ENCODE peak calls at places on chromosomes 4 and X, in ten cellular contexts. One of them, this sample, is unnamed.

GRCh38 chrX:83759872-83760271 is 101.1 kb upstream of the CYLC1 start:
- DNase-seq in foreskin keratinocyte: no peak
- DNase-seq in AG04450: no peak
- DNase-seq in trophoblast cell: no peak
- DNase-seq in lung: no peak
- DNase-seq in breast epithelium: no peak
- DNase-seq in psoas muscle: no peak
- DNase-seq in effector memory CD4-positive, alpha-beta T cell: no peak
- DNase-seq in astrocyte: no peak
- DNase-seq in heart left ventricle: no peak
- DNase-seq in this sample: no peak

GRCh38 chr4:81454498-81454897 is 17.2 kb downstream of the RASGEF1B start:
- DNase-seq in foreskin keratinocyte: peak; percentile 53
- DNase-seq in AG04450: no peak
- DNase-seq in trophoblast cell: no peak
- DNase-seq in lung: no peak
- DNase-seq in breast epithelium: no peak
- DNase-seq in psoas muscle: no peak
- DNase-seq in effector memory CD4-positive, alpha-beta T cell: no peak
- DNase-seq in astrocyte: no peak
- DNase-seq in heart left ventricle: no peak
- DNase-seq in this sample: no peak

GRCh38 chrX:40465735-40466551 is 114.8 kb upstream of the ATP6AP2 start:
- DNase-seq in foreskin keratinocyte: no peak
- DNase-seq in AG04450: no peak
- DNase-seq in trophoblast cell: no peak
- DNase-seq in lung: no peak
- DNase-seq in breast epithelium: no peak
- DNase-seq in psoas muscle: no peak
- DNase-seq in effector memory CD4-positive, alpha-beta T cell: no peak
- DNase-seq in astrocyte: no peak
- DNase-seq in heart left ventricle: no peak
- DNase-seq in this sample: peak; percentile 12

GRCh38 chr4:10832989-10833635 is 148.5 kb upstream of the CLNK start:
- DNase-seq in foreskin keratinocyte: no peak
- DNase-seq in AG04450: no peak
- DNase-seq in trophoblast cell: no peak
- DNase-seq in lung: no peak
- DNase-seq in breast epithelium: no peak
- DNase-seq in psoas muscle: no peak
- DNase-seq in effector memory CD4-positive, alpha-beta T cell: no peak
- DNase-seq in astrocyte: no peak
- DNase-seq in heart left ventricle: no peak
- DNase-seq in this sample: no peak

GRCh38 chrX:24874604-24875247 is 141.0 kb downstream of the ARX start:
- DNase-seq in foreskin keratinocyte: no peak
- DNase-seq in AG04450: no peak
- DNase-seq in trophoblast cell: no peak
- DNase-seq in lung: no peak
- DNase-seq in breast epithelium: no peak
- DNase-seq in psoas muscle: no peak
- DNase-seq in effector memory CD4-positive, alpha-beta T cell: no peak
- DNase-seq in astrocyte: no peak
- DNase-seq in heart left ventricle: no peak
- DNase-seq in this sample: no peak

GRCh38 chrX:17831255-17831654 is 29.8 kb downstream of the RAI2 start:
- DNase-seq in foreskin keratinocyte: no peak
- DNase-seq in AG04450: no peak
- DNase-seq in trophoblast cell: no peak
- DNase-seq in lung: no peak
- DNase-seq in breast epithelium: no peak
- DNase-seq in psoas muscle: no peak
- DNase-seq in effector memory CD4-positive, alpha-beta T cell: no peak
- DNase-seq in astrocyte: no peak
- DNase-seq in heart left ventricle: no peak
- DNase-seq in this sample: no peak

GRCh38 chrX:132887569-132887968 is 70.9 kb downstream of the HS6ST2 start:
- DNase-seq in foreskin keratinocyte: no peak
- DNase-seq in AG04450: no peak
- DNase-seq in trophoblast cell: no peak
- DNase-seq in lung: no peak
- DNase-seq in breast epithelium: no peak
- DNase-seq in psoas muscle: no peak
- DNase-seq in effector memory CD4-positive, alpha-beta T cell: no peak
- DNase-seq in astrocyte: no peak
- DNase-seq in heart left ventricle: no peak
- DNase-seq in this sample: no peak

GRCh38 chr4:41749650-41750049 is 1.1 kb upstream of the PHOX2B start:
- DNase-seq in foreskin keratinocyte: no peak
- DNase-seq in AG04450: no peak
- DNase-seq in trophoblast cell: no peak
- DNase-seq in lung: no peak
- DNase-seq in breast epithelium: no peak
- DNase-seq in psoas muscle: no peak
- DNase-seq in effector memory CD4-positive, alpha-beta T cell: no peak
- DNase-seq in astrocyte: no peak
- DNase-seq in heart left ventricle: no peak
- DNase-seq in this sample: no peak

DNA sequence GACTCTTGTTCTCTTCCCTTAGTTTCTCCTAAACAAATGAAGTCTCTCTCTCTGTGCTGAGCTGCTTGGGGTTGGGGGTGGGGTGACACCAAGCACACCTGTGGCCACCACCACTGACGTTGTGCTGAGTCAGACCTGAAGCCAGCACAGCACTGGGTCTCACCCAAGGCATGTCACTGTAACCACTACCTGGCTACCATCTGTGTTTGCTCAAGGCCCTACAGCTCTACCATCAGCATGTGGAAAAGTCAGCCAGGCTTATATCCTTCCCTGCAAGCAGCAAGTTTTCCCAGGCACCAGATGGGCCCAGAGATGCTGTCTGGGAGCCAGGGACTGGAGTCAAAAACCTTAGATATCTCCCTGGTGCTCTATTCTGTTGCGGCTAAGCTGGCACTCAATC is 6.9 kb downstream of the CXCL10 start:
- DNase-seq in foreskin keratinocyte: no peak
- DNase-seq in AG04450: no peak
- DNase-seq in trophoblast cell: peak; percentile 73
- DNase-seq in lung: no peak
- DNase-seq in breast epithelium: no peak
- DNase-seq in psoas muscle: no peak
- DNase-seq in effector memory CD4-positive, alpha-beta T cell: no peak
- DNase-seq in astrocyte: no peak
- DNase-seq in heart left ventricle: no peak
- DNase-seq in this sample: no peak
- H3K27ac ChIP-seq in foreskin keratinocyte: peak overlapping the region; percentile 18
- H3K27ac ChIP-seq in AG04450: no peak overlapping the region
- H3K27ac ChIP-seq in trophoblast cell: no peak overlapping the region
- H3K27ac ChIP-seq in lung: no peak overlapping the region
- H3K27ac ChIP-seq in breast epithelium: no peak overlapping the region
- H3K27ac ChIP-seq in psoas muscle: no peak overlapping the region
- H3K27ac ChIP-seq in effector memory CD4-positive, alpha-beta T cell: no peak overlapping the region
- H3K27ac ChIP-seq in astrocyte: no peak overlapping the region
- H3K27ac ChIP-seq in heart left ventricle: no peak overlapping the region
- H3K27ac ChIP-seq in this sample: no peak overlapping the region

GRCh38 chr4:127783026-127783769 is 1.1 kb downstream of the HSPA4L start:
- DNase-seq in foreskin keratinocyte: peak; percentile 99
- DNase-seq in AG04450: no peak
- DNase-seq in trophoblast cell: peak; percentile 78
- DNase-seq in lung: peak; percentile 50
- DNase-seq in breast epithelium: peak; percentile 81
- DNase-seq in psoas muscle: peak; percentile 74
- DNase-seq in effector memory CD4-positive, alpha-beta T cell: no peak
- DNase-seq in astrocyte: peak; percentile 83
- DNase-seq in heart left ventricle: peak; percentile 71
- DNase-seq in this sample: peak; percentile 40

GRCh38 chr4:127782025-127782274 is 172 bp upstream of the HSPA4L start:
- DNase-seq in foreskin keratinocyte: peak; percentile 71
- DNase-seq in AG04450: peak; percentile 49
- DNase-seq in trophoblast cell: peak; percentile 87
- DNase-seq in lung: peak; percentile 80
- DNase-seq in breast epithelium: peak; percentile 72
- DNase-seq in psoas muscle: peak; percentile 84
- DNase-seq in effector memory CD4-positive, alpha-beta T cell: no peak
- DNase-seq in astrocyte: peak; percentile 62
- DNase-seq in heart left ventricle: peak; percentile 88
- DNase-seq in this sample: no peak

GRCh38 chr4:127783971-127784519 is 1.9 kb downstream of the HSPA4L start:
- DNase-seq in foreskin keratinocyte: peak; percentile 27
- DNase-seq in AG04450: no peak
- DNase-seq in trophoblast cell: no peak
- DNase-seq in lung: no peak
- DNase-seq in breast epithelium: no peak
- DNase-seq in psoas muscle: no peak
- DNase-seq in effector memory CD4-positive, alpha-beta T cell: no peak
- DNase-seq in astrocyte: no peak
- DNase-seq in heart left ventricle: no peak
- DNase-seq in this sample: no peak

GRCh38 chr4:127781303-127782024 is 658 bp upstream of the HSPA4L start:
- DNase-seq in foreskin keratinocyte: no peak
- DNase-seq in AG04450: no peak
- DNase-seq in trophoblast cell: peak; percentile 78
- DNase-seq in lung: no peak
- DNase-seq in breast epithelium: peak; percentile 28
- DNase-seq in psoas muscle: peak; percentile 65
- DNase-seq in effector memory CD4-positive, alpha-beta T cell: no peak
- DNase-seq in astrocyte: peak; percentile 28
- DNase-seq in heart left ventricle: peak; percentile 67
- DNase-seq in this sample: no peak

DNA sequence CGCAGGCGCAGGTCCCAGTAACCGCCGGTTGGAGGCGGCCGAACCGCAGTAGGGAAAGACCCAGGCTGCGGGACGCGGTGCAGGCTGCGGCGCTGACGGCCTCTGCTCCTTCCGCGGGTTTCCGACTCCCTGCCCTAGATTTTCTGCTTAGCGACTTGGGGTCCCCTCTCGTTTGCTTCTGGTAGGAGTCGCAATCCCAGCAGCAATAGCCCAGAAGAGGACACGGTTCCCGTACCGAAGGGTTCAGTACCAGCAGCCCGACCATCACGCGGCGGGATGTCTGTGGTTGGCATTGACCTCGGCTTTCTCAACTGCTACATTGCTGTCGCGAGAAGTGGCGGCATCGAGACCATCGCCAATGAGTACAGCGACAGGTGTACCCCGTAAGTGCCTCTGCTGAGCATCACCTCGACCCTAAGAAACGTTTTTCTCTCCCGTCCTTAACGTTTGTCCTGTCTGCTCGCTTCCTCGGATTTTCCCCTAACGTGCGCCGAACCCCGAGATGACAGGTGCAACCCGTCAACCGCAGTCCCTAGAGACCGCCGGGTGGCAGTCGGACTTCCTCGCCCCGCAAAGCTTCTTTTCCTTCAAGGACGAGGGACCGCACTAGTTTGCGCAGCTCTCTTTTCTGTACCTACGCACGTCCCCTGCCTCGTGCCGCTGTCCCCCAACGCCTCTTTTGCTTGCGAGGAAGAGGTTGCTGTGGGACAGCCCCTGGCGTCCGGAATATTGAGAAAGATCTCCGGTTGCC is at the start of gene HSPA4L:
- DNase-seq in foreskin keratinocyte: peak; percentile 55
- DNase-seq in AG04450: no peak
- DNase-seq in trophoblast cell: no peak
- DNase-seq in lung: no peak
- DNase-seq in breast epithelium: peak; percentile 55
- DNase-seq in psoas muscle: peak; percentile 67
- DNase-seq in effector memory CD4-positive, alpha-beta T cell: peak; percentile 5
- DNase-seq in astrocyte: peak; percentile 32
- DNase-seq in heart left ventricle: peak; percentile 51
- DNase-seq in this sample: peak; percentile 30
- H3K27me3 ChIP-seq in foreskin keratinocyte: no peaks in the 10 kb centered on the region
- H3K27me3 ChIP-seq in AG04450: peaks cover 4% of the 10 kb centered on the region
- H3K27me3 ChIP-seq in trophoblast cell: peaks cover 2% of the 10 kb centered on the region
- H3K27me3 ChIP-seq in lung: no peaks in the 10 kb centered on the region
- H3K27me3 ChIP-seq in breast epithelium: no peaks in the 10 kb centered on the region
- H3K27me3 ChIP-seq in psoas muscle: no peaks in the 10 kb centered on the region
- H3K27me3 ChIP-seq in effector memory CD4-positive, alpha-beta T cell: peaks cover 12% of the 10 kb centered on the region
- H3K27me3 ChIP-seq in astrocyte: no peaks in the 10 kb centered on the region
- H3K27me3 ChIP-seq in heart left ventricle: no peaks in the 10 kb centered on the region
- H3K27me3 ChIP-seq in this sample: peaks cover 16% of the 10 kb centered on the region

GRCh38 chr4:138636791-138637190 is 378.8 kb upstream of the NOCT start:
- DNase-seq in foreskin keratinocyte: no peak
- DNase-seq in AG04450: no peak
- DNase-seq in trophoblast cell: no peak
- DNase-seq in lung: no peak
- DNase-seq in breast epithelium: no peak
- DNase-seq in psoas muscle: no peak
- DNase-seq in effector memory CD4-positive, alpha-beta T cell: no peak
- DNase-seq in astrocyte: no peak
- DNase-seq in heart left ventricle: no peak
- DNase-seq in this sample: no peak

GRCh38 chr4:138632856-138633255 is 382.7 kb upstream of the NOCT start:
- DNase-seq in foreskin keratinocyte: no peak
- DNase-seq in AG04450: no peak
- DNase-seq in trophoblast cell: no peak
- DNase-seq in lung: no peak
- DNase-seq in breast epithelium: no peak
- DNase-seq in psoas muscle: no peak
- DNase-seq in effector memory CD4-positive, alpha-beta T cell: no peak
- DNase-seq in astrocyte: peak; percentile 31
- DNase-seq in heart left ventricle: no peak
- DNase-seq in this sample: no peak

GRCh38 chr4:138634915-138635314 is 380.7 kb upstream of the NOCT start:
- DNase-seq in foreskin keratinocyte: no peak
- DNase-seq in AG04450: no peak
- DNase-seq in trophoblast cell: no peak
- DNase-seq in lung: no peak
- DNase-seq in breast epithelium: no peak
- DNase-seq in psoas muscle: no peak
- DNase-seq in effector memory CD4-positive, alpha-beta T cell: no peak
- DNase-seq in astrocyte: no peak
- DNase-seq in heart left ventricle: no peak
- DNase-seq in this sample: no peak

GRCh38 chr4:138630666-138631065 is 384.9 kb upstream of the NOCT start:
- DNase-seq in foreskin keratinocyte: no peak
- DNase-seq in AG04450: no peak
- DNase-seq in trophoblast cell: no peak
- DNase-seq in lung: no peak
- DNase-seq in breast epithelium: no peak
- DNase-seq in psoas muscle: no peak
- DNase-seq in effector memory CD4-positive, alpha-beta T cell: no peak
- DNase-seq in astrocyte: no peak
- DNase-seq in heart left ventricle: no peak
- DNase-seq in this sample: no peak

DNA sequence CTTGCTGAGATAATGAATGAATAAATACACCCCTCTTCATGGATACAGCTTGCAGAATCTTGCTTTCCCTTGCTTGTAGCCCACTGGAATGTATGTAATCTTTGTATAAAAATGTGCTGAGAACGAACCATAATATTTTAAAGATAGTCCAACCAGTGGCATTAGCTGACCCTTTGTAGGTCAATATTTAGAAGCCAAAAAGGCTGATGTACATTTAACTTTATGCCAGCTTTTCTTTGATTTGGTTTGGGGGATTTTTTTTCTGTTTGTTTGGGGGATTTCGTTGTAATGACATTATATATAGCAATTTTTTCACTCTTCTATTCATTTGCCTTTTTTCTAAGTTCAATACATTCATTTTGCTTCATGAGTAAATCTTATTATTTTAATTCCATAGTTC is 382.1 kb upstream of the NOCT start:
- DNase-seq in foreskin keratinocyte: no peak
- DNase-seq in AG04450: no peak
- DNase-seq in trophoblast cell: no peak
- DNase-seq in lung: no peak
- DNase-seq in breast epithelium: no peak
- DNase-seq in psoas muscle: no peak
- DNase-seq in effector memory CD4-positive, alpha-beta T cell: no peak
- DNase-seq in astrocyte: no peak
- DNase-seq in heart left ventricle: no peak
- DNase-seq in this sample: no peak
- H3K27ac ChIP-seq in foreskin keratinocyte: no peak overlapping the region
- H3K27ac ChIP-seq in AG04450: no peak overlapping the region
- H3K27ac ChIP-seq in trophoblast cell: no peak overlapping the region
- H3K27ac ChIP-seq in lung: no peak overlapping the region
- H3K27ac ChIP-seq in breast epithelium: no peak overlapping the region
- H3K27ac ChIP-seq in psoas muscle: no peak overlapping the region
- H3K27ac ChIP-seq in effector memory CD4-positive, alpha-beta T cell: no peak overlapping the region
- H3K27ac ChIP-seq in astrocyte: no peak overlapping the region
- H3K27ac ChIP-seq in heart left ventricle: no peak overlapping the region
- H3K27ac ChIP-seq in this sample: no peak overlapping the region

DNA sequence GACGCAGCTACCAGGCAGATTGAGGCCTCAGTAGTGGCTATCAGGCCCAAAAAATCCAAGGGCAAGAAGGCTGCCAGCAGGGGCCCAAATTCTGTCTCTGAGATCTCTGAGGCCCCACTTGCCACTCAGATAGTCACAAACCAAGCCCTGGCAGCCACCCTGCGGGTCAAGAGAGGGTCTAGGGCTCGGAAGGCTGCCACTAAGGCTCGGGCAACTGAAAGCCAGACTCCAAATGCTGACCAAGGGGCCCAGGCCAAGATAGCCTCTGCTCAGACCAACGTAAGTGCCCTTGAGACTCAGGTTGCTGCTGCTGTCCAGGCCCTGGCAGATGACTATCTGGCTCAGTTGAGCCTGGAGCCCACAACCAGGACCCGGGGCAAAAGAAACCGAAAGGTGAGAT is 2.8 kb downstream of the TRO start:
- DNase-seq in foreskin keratinocyte: no peak
- DNase-seq in AG04450: no peak
- DNase-seq in trophoblast cell: no peak
- DNase-seq in lung: no peak
- DNase-seq in breast epithelium: no peak
- DNase-seq in psoas muscle: no peak
- DNase-seq in effector memory CD4-positive, alpha-beta T cell: no peak
- DNase-seq in astrocyte: no peak
- DNase-seq in heart left ventricle: no peak
- DNase-seq in this sample: no peak
- H3K27me3 ChIP-seq in foreskin keratinocyte: no peaks in the 10 kb centered on the region
- H3K27me3 ChIP-seq in AG04450: no peaks in the 10 kb centered on the region
- H3K27me3 ChIP-seq in trophoblast cell: no peaks in the 10 kb centered on the region
- H3K27me3 ChIP-seq in lung: no peaks in the 10 kb centered on the region
- H3K27me3 ChIP-seq in breast epithelium: no peaks in the 10 kb centered on the region
- H3K27me3 ChIP-seq in psoas muscle: peaks cover 4% of the 10 kb centered on the region
- H3K27me3 ChIP-seq in effector memory CD4-positive, alpha-beta T cell: no peaks in the 10 kb centered on the region
- H3K27me3 ChIP-seq in astrocyte: no peaks in the 10 kb centered on the region
- H3K27me3 ChIP-seq in heart left ventricle: no peaks in the 10 kb centered on the region
- H3K27me3 ChIP-seq in this sample: no peaks in the 10 kb centered on the region